ENCODE peak calls at places on chromosomes 12 and 14, in eight cellular contexts. Q is right cardiac atrium, H is lung, K is breast epithelium, P is left ventricle myocardium inferior, N is IMR-90, O is endothelial cell of umbilical vein, M is fibroblast of lung. E is an unnamed sample. For H3K4me1 and H3K27me3, the result is how much of the 10 kb centered on the place peaks cover.

GRCh38 chr12:60101715-60102114 is 505.9 kb downstream of the SLC16A7 start:
- DNase-seq in P (no peak), O (no peak), N (peak), M (peak), Q (no peak), K (no peak), H (no peak), E (no peak)

GRCh38 chr12:67792185-67792584 is 143.6 kb downstream of the DYRK2 start:
- DNase-seq in K (no peak), O (no peak), Q (no peak), N (no peak), M (no peak), P (no peak), H (no peak), E (no peak)

GRCh38 chr12:109844091-109844490 is 10.9 kb upstream of the TRPV4 start:
- DNase-seq in Q (no peak), N (no peak), M (no peak), K (no peak), H (no peak), P (no peak), O (no peak), E (no peak)

GRCh38 chr12:27571463-27571862 is 47.5 kb downstream of the PPFIBP1 start:
- DNase-seq in H (no peak), M (peak), K (no peak), N (peak), Q (no peak), P (no peak), O (peak), E (no peak)

GRCh38 chr12:1318327-1319031 is 275.9 kb downstream of the FBXL14 start:
- DNase-seq in N (peak), H (peak), Q (peak), O (no peak), K (no peak), M (peak), P (no peak), E (no peak)

GRCh38 chr14:102182901-102183619 is 43.4 kb downstream of the WDR20 start:
- DNase-seq in N (no peak), P (no peak), O (no peak), M (peak), Q (no peak), K (no peak), H (no peak), E (no peak)

GRCh38 chr12:26651566-26652188 is 181.3 kb downstream of the ITPR2 start:
- DNase-seq in Q (no peak), P (no peak), N (peak), M (peak), H (peak), O (peak), K (peak), E (peak)

GRCh38 chr14:64953310-64953654 is 10.7 kb upstream of the GPX2 start:
- DNase-seq in Q (no peak), P (no peak), H (no peak), K (no peak), M (no peak), N (no peak), O (no peak), E (no peak)

GRCh38 chr12:104354868-104355570 is 51.5 kb downstream of the EID3 start:
- DNase-seq in N (no peak), M (no peak), K (no peak), P (no peak), Q (no peak), H (no peak), O (no peak), E (no peak)
- H3K4me1 ChIP-seq in N (under half), M (under half), K (under half), P (under half), Q (under half), H (under half), O (under half), E (under half)

GRCh38 chr14:69573841-69574265 is 818 bp downstream of the CCDC177 start:
- DNase-seq in O (no peak), Q (no peak), K (no peak), N (no peak), P (no peak), M (no peak), H (no peak), E (no peak)
- H3K27me3 ChIP-seq in O (half or more), Q (under half), K (half or more), N (half or more), P (half or more), M (under half), H (under half), E (under half)

GRCh38 chr14:55450987-55451386 is 10.6 kb upstream of the TBPL2 start:
- DNase-seq in O (no peak), Q (no peak), H (no peak), N (no peak), K (no peak), M (no peak), P (no peak), E (no peak)
- H3K4me1 ChIP-seq in O (half or more), Q (under half), H (under half), N (under half), K (under half), M (under half), P (under half), E (half or more)

DNA sequence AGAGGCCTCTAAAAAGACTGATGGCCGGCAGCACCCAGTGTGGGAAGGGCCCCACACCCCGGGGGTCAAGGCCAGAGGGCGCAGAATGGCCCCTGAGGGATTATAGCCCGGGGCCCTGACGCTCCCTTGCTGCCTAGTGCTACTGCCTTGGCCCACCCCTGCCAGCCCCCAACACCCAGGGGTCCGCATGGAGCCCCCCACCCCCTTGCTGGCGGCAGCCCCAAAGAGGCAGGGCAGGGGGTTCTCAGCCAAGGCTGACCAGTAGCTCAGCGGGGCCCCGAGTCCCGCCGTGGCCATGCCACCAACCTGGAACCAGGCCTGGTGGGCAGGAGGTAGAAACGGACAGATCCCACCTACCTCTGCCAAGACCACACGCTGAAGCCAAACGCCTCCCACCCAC is 73.1 kb upstream of the FBRSL1 start:
- DNase-seq in H (no peak), O (no peak), M (no peak), P (no peak), K (no peak), N (no peak), Q (peak), E (no peak)
- H3K27me3 ChIP-seq in H (under half), O (under half), M (under half), P (half or more), K (half or more), N (under half), Q (under half), E (half or more)

GRCh38 chr12:52244615-52244994 is 11.6 kb downstream of the KRT7 start:
- DNase-seq in P (no peak), N (no peak), Q (no peak), M (no peak), H (no peak), K (no peak), O (no peak), E (peak)
- H3K4me1 ChIP-seq in P (under half), N (under half), Q (under half), M (under half), H (under half), K (under half), O (under half), E (half or more)

DNA sequence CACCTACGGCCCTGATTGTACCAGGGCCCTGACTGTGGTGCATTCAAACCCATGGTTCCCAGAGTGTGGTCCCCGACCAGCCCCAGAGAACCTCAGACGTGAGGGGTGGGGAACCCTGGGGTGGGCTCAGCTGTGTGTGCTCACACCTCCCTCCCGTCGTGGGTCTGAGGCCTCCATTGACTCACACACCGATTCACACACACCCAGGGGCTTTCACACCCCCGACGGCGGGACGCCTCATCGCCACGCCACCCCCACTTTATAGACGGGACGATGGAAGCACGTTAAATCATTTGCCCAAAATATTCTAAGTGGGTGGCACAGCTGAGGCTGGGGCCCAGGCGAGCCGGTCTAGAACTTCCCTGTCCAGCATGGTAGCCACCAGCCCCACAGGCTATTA is 3.4 kb upstream of the FBRSL1 start:
- DNase-seq in O (no peak), K (no peak), Q (peak), P (no peak), H (no peak), M (no peak), N (no peak), E (no peak)
- H3K27me3 ChIP-seq in O (under half), K (under half), Q (under half), P (under half), H (under half), M (under half), N (under half), E (half or more)

GRCh38 chr12:48668996-48669395 is 13.0 kb downstream of the KANSL2 start:
- DNase-seq in M (no peak), K (no peak), H (no peak), N (no peak), P (no peak), O (no peak), Q (no peak), E (no peak)
- H3K4me1 ChIP-seq in M (under half), K (under half), H (under half), N (under half), P (under half), O (under half), Q (under half), E (under half)